ENCODE peak calls at places on chromosomes 6 and 20, in six cellular contexts. M is spleen, Z is fibroblast of lung, K is endodermal cell, A is WERI-Rb-1, U is body of pancreas. Q is an unnamed sample.
A peak's percentile ranks its signal among the peaks of the same experiment; 100 is the strongest.

GRCh38 chr6:134132494-134133141 is 80.2 kb upstream of the SLC2A12 start:
- DNase-seq in M (no peak), Z (peak; percentile 81), K (no peak), A (no peak), U (no peak), Q (no peak)

GRCh38 chr20:51462566-51463276 is 79.8 kb downstream of the NFATC2 start:
- DNase-seq in M (peak; percentile 75), Z (peak; percentile 70), K (no peak), A (no peak), U (peak; percentile 43), Q (peak; percentile 90)

GRCh38 chr6:65461121-65461520 is 245.9 kb downstream of the EYS start:
- DNase-seq in M (no peak), Z (no peak), K (no peak), A (no peak), U (no peak), Q (no peak)

GRCh38 chr6:82138075-82138791 is 109.3 kb downstream of the IBTK start:
- DNase-seq in M (no peak), Z (no peak), K (no peak), A (no peak), U (no peak), Q (no peak)

GRCh38 chr6:153401751-153402150 is 270.7 kb upstream of the RGS17 start:
- DNase-seq in M (no peak), Z (no peak), K (no peak), A (no peak), U (no peak), Q (no peak)

GRCh38 chr6:118739976-118740771 is 88.8 kb upstream of the CEP85L start:
- DNase-seq in M (no peak), Z (peak; percentile 72), K (no peak), A (no peak), U (no peak), Q (no peak)

GRCh38 chr6:162467679-162468078 is 259.9 kb downstream of the PRKN start:
- DNase-seq in M (no peak), Z (no peak), K (peak; percentile 55), A (no peak), U (no peak), Q (no peak)

GRCh38 chr6:149831380-149831820 is 32.8 kb downstream of the LRP11 start:
- DNase-seq in M (no peak), Z (no peak), K (no peak), A (no peak), U (no peak), Q (no peak)

GRCh38 chr6:28682542-28682941 is 156.9 kb downstream of the GPX5 start:
- DNase-seq in M (no peak), Z (no peak), K (peak; percentile 74), A (no peak), U (no peak), Q (no peak)

GRCh38 chr6:40755046-40755681 is 168.0 kb upstream of the LRFN2 start:
- DNase-seq in M (no peak), Z (peak; percentile 67), K (peak; percentile 56), A (peak; percentile 93), U (no peak), Q (no peak)

GRCh38 chr6:4759997-4760396 is 16.2 kb upstream of the CDYL start:
- DNase-seq in M (no peak), Z (no peak), K (no peak), A (no peak), U (no peak), Q (no peak)

GRCh38 chr6:160692369-160692959 is 9.6 kb upstream of the PLG start:
- DNase-seq in M (no peak), Z (no peak), K (no peak), A (no peak), U (no peak), Q (no peak)

GRCh38 chr20:57818418-57818817 is 108.6 kb upstream of the PMEPA1 start:
- DNase-seq in M (no peak), Z (no peak), K (no peak), A (no peak), U (no peak), Q (no peak)

GRCh38 chr20:31956556-31957220 is 4.8 kb upstream of the PDRG1 start:
- DNase-seq in M (no peak), Z (no peak), K (no peak), A (peak; percentile 89), U (no peak), Q (no peak)

GRCh38 chr20:19823216-19823615 is 65.2 kb downstream of the RIN2 start:
- DNase-seq in M (no peak), Z (peak; percentile 28), K (no peak), A (no peak), U (no peak), Q (no peak)

GRCh38 chr6:97175806-97176205 is 107.2 kb downstream of the MMS22L start:
- DNase-seq in M (no peak), Z (peak; percentile 51), K (no peak), A (no peak), U (no peak), Q (no peak)

GRCh38 chr6:76351275-76351674 is 278.8 kb upstream of the IMPG1 start:
- DNase-seq in M (no peak), Z (no peak), K (peak; percentile 51), A (peak; percentile 39), U (peak; percentile 43), Q (no peak)

GRCh38 chr6:79170915-79171314 is 63.6 kb downstream of the HMGN3 start:
- DNase-seq in M (no peak), Z (peak; percentile 90), K (no peak), A (no peak), U (no peak), Q (no peak)

GRCh38 chr20:13464702-13465101 is 174.0 kb downstream of the TASP1 start:
- DNase-seq in M (no peak), Z (peak; percentile 27), K (no peak), A (no peak), U (no peak), Q (no peak)

GRCh38 chr6:85403331-85404015 is 46.4 kb upstream of the NT5E start:
- DNase-seq in M (no peak), Z (peak; percentile 97), K (peak; percentile 59), A (no peak), U (no peak), Q (no peak)

GRCh38 chr6:132937466-132937906 is 123.1 kb downstream of the RPS12 start:
- DNase-seq in M (no peak), Z (peak; percentile 33), K (peak; percentile 87), A (peak; percentile 59), U (peak; percentile 77), Q (no peak)

GRCh38 chr6:152909241-152909640 is 73.6 kb downstream of the FBXO5 start:
- DNase-seq in M (no peak), Z (no peak), K (no peak), A (no peak), U (no peak), Q (no peak)

GRCh38 chr20:34538671-34539123 is 19.8 kb upstream of the MAP1LC3A start:
- DNase-seq in M (peak; percentile 81), Z (no peak), K (peak; percentile 86), A (peak; percentile 84), U (peak; percentile 51), Q (peak; percentile 34)

GRCh38 chr6:82057846-82058554 is 189.5 kb downstream of the IBTK start:
- DNase-seq in M (no peak), Z (peak; percentile 54), K (no peak), A (no peak), U (no peak), Q (no peak)

GRCh38 chr6:107692351-107692750 is 131.8 kb downstream of the SCML4 start:
- DNase-seq in M (no peak), Z (peak; percentile 51), K (no peak), A (no peak), U (no peak), Q (no peak)

GRCh38 chr6:107690864-107691661 is 133.1 kb downstream of the SCML4 start:
- DNase-seq in M (no peak), Z (peak; percentile 80), K (peak; percentile 57), A (no peak), U (no peak), Q (peak; percentile 57)

GRCh38 chr6:107689190-107689589 is 134.9 kb downstream of the SCML4 start:
- DNase-seq in M (no peak), Z (no peak), K (peak; percentile 22), A (no peak), U (no peak), Q (no peak)

GRCh38 chr6:107690546-107690863 is 133.6 kb downstream of the SCML4 start:
- DNase-seq in M (no peak), Z (no peak), K (peak; percentile 15), A (no peak), U (no peak), Q (no peak)

GRCh38 chr6:107689881-107690545 is 134.1 kb downstream of the SCML4 start:
- DNase-seq in M (no peak), Z (no peak), K (peak; percentile 15), A (no peak), U (no peak), Q (no peak)
- TF ChIP-seq CTCF in M (no peak), Z (no peak), K (no peak), A (no peak), U (no peak), Q (no peak)

DNA sequence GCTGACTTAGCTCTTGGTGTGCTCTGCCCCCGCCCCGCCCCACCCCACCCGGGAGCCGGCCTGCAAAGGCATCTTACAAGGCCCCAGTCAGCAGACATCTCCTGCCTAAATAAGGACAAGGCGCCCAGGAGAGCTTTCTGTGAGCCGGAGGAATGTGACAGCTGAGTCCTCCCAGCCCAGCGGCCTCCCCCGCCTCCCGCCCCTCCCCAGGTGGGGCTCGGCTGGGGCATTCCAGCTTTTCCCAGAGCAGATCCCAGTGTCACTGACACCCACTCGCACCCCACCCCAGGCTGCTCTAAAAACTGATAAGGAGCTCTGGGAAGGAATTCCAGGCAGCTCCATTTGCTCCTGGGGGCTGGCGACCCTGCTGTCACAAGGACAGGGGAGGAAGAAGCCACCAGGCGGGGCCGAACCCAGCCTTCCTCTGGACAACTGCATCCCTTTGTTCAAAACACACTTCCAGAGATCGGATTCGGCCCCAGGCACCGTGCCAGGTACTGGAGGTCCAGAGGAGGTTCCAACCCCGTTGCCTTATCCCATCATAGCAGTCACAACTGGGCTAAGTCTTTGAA is 49.7 kb downstream of the JPH2 start:
- DNase-seq in M (no peak), Z (peak; percentile 88), K (peak; percentile 94), A (no peak), U (no peak), Q (peak; percentile 30)
- H3K27ac ChIP-seq in M (no peak overlapping the region), Z (no peak overlapping the region), K (peak overlapping the region; percentile 70), A (no peak overlapping the region), U (no peak overlapping the region), Q (no peak overlapping the region)

GRCh38 chr20:45722047-45722446 is at the start of gene SPINT4:
- DNase-seq in M (no peak), Z (no peak), K (no peak), A (no peak), U (no peak), Q (no peak)

GRCh38 chr20:45727044-45727443 is 4.9 kb downstream of the SPINT4 start:
- DNase-seq in M (no peak), Z (peak; percentile 66), K (no peak), A (no peak), U (no peak), Q (no peak)

DNA sequence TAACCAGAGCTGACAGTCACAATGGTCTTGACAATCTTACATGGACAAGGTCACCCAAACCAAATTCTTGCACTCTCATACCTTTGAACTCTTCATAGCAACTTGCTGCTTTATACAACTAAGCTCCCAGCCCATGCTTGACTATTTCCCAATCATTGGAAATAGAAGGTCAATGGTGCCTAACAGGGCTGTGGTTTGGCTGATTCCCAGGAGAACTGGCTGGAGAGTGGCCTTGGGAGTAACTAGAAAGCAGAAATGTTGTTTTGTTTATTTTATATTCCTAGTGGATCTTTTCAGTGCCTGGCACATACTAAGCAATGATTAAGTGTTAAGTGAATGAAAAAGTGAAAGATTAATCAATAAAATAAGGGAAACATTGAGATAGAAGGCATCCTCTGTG is 3.0 kb downstream of the SPINT4 start:
- DNase-seq in M (no peak), Z (no peak), K (no peak), A (no peak), U (no peak), Q (no peak)
- TF ChIP-seq CTCF in M (no peak), Z (no peak), K (no peak), A (no peak), U (no peak), Q (no peak)

GRCh38 chr6:12293234-12293930 is 3.2 kb downstream of the EDN1 start:
- DNase-seq in M (no peak), Z (no peak), K (no peak), A (no peak), U (no peak), Q (no peak)
- H3K27ac ChIP-seq in M (peak overlapping the region; percentile 33), Z (no peak overlapping the region), K (no peak overlapping the region), A (no peak overlapping the region), U (peak overlapping the region; percentile 81), Q (no peak overlapping the region)

Q was measured in ovary.